ENCODE peak calls at places on chromosomes 16 and 17, in seven cellular contexts. L is GM13977, M is SK-N-SH, T is activated B cell treated with CpG ODN at 0.5 μM for 24 hours, Z is tibial nerve, B is cardiac muscle cell, H is ascending aorta. U is an unnamed sample.

GRCh38 chr17:8726951-8727555 is 17.6 kb downstream of the CCDC42 start:
- DNase-seq in L (no peak), M (peak), T (no peak), Z (no peak), B (no peak), H (no peak), U (no peak)

GRCh38 chr16:57480127-57480753 is 6.1 kb downstream of the DOK4 start:
- DNase-seq in L (no peak), M (peak), T (no peak), Z (no peak), B (peak), H (no peak), U (no peak)

GRCh38 chr17:73420897-73421296 is 109.1 kb upstream of the CDC42EP4 start:
- DNase-seq in L (no peak), M (peak), T (no peak), Z (no peak), B (no peak), H (no peak), U (no peak)

GRCh38 chr16:88905563-88905962 is 39.1 kb upstream of the PABPN1L start:
- DNase-seq in L (peak), M (peak), T (no peak), Z (no peak), B (peak), H (no peak), U (no peak)

GRCh38 chr16:57564571-57565270 is 22.3 kb downstream of the ADGRG5 start:
- DNase-seq in L (peak), M (no peak), T (no peak), Z (no peak), B (no peak), H (no peak), U (no peak)

GRCh38 chr16:9695152-9695551 is 487.1 kb downstream of the GRIN2A start:
- DNase-seq in L (no peak), M (no peak), T (no peak), Z (no peak), B (no peak), H (no peak), U (no peak)

GRCh38 chr17:69654981-69655581 is 240.6 kb downstream of the MAP2K6 start:
- DNase-seq in L (no peak), M (no peak), T (no peak), Z (no peak), B (no peak), H (no peak), U (peak)

GRCh38 chr16:88700322-88700635 is 5.9 kb downstream of the RNF166 start:
- DNase-seq in L (no peak), M (no peak), T (no peak), Z (no peak), B (no peak), H (no peak), U (no peak)

GRCh38 chr17:76446449-76447231 is 6.3 kb downstream of the UBE2O start:
- DNase-seq in L (no peak), M (no peak), T (no peak), Z (no peak), B (peak), H (no peak), U (peak)

GRCh38 chr17:48149174-48150106 is 41.9 kb downstream of the SNX11 start:
- DNase-seq in L (no peak), M (peak), T (no peak), Z (no peak), B (no peak), H (no peak), U (no peak)

GRCh38 chr17:48150602-48151001 is 43.0 kb downstream of the SNX11 start:
- DNase-seq in L (no peak), M (no peak), T (no peak), Z (no peak), B (no peak), H (no peak), U (no peak)

GRCh38 chr17:48150107-48150463 is 42.5 kb downstream of the SNX11 start:
- DNase-seq in L (no peak), M (no peak), T (no peak), Z (no peak), B (no peak), H (no peak), U (no peak)

GRCh38 chr17:48155889-48156670 is 48.5 kb downstream of the SNX11 start:
- DNase-seq in L (no peak), M (no peak), T (no peak), Z (no peak), B (no peak), H (no peak), U (no peak)

DNA sequence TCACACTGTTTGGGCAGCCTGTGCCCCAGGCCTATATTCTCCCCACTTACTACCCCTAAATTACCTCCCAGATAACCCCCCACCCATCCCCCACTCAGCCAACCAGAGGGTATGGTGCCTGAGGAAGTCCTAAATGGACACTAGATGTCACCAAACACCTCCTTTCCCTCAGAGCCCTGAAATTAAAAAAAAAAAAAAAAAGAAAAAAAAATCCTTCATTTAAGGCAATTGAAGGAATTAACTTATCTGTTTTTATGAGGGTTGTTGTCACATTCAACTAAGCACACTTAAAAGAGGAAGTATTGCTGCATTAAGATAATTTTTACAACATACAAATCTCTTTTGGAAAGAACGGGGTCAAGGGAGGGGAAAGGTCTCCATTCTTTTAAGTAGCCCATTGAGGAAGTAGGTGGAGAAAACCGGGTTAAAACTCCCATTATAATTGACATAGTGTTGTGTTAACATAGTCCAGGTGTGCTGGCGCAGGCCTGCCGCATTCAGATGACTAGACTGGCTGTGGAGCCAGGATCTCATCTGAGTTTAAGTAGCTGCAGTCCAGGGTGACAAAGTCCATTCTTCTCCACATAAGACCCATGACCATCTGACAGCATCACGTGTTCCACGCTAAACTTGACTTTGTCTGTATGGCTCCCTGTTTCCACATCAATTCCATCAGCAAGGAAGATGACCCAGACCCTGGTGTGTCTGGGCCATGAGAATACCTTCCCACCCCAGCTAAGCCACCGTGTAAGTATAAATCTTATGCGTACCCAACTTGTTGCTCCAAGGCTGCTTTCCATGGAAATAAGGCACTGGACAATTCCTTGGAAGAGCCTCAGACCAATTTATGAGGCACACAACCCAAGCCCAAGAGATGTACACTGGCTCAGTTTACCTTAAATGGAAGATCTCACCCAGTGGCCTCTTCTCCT is 46.4 kb downstream of the SNX11 start:
- DNase-seq in L (no peak), M (peak), T (no peak), Z (no peak), B (peak), H (no peak), U (peak)
- TF ChIP-seq CTCF in L (peak), M (peak), T (no peak), Z (no peak), B (peak), H (no peak), U (peak)

GRCh38 chr17:66805567-66805966 is 29.4 kb upstream of the CACNG5 start:
- DNase-seq in L (no peak), M (no peak), T (no peak), Z (no peak), B (no peak), H (no peak), U (no peak)
- TF ChIP-seq CTCF in L (no peak), M (no peak), T (no peak), Z (no peak), B (no peak), H (no peak), U (no peak)

DNA sequence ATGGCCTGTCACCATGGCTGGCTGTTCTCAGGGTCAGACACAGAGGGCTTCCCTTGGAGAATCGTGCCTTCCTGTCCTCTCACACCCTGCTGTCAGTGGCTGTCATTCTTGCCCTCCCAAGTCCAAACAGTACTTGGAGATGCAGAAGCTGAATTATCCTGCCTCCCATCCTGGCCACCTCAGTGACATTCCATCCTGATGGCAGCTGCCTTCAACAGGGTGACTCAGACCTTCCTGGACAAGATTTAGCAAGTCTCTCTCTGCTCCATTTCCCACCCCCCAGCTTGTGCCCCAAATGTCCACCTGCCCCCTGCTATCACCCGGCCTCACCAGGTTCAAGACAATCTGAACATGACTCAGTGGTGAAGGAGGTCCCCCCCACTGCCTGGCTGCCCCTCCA is 4.8 kb upstream of the KRT36 start:
- DNase-seq in L (no peak), M (no peak), T (no peak), Z (no peak), B (no peak), H (no peak), U (no peak)
- TF ChIP-seq CTCF in L (no peak), M (no peak), T (no peak), Z (no peak), B (no peak), H (no peak), U (no peak)

DNA sequence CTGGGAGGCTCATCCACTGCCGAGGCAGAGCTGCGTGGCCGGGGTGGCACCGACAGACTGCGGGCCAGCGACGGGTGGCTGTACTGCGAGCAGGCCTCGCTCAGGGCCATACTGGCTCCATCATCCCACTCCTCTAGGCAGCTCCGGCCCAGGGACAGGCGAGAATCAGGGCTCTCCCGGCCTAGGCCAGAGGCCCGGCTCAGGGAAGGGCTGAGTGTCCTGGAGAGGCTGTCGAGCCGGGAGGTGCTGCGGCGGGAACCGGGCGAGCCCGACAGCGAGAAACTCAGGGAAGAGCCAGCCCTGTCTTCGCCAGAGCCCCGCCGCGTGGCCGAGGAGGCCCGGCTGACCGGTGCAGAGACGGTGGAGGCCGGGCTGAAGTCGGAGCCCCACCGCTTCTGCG is 37.4 kb downstream of the PIPOX start:
- DNase-seq in L (no peak), M (no peak), T (no peak), Z (no peak), B (no peak), H (no peak), U (no peak)
- TF ChIP-seq CTCF in L (no peak), M (no peak), T (no peak), Z (no peak), B (no peak), H (no peak), U (no peak)